ENCODE peak calls at places on chromosomes 13 and 19, in ten cellular contexts. D is GM10248; Y is fibroblast of mammary gland; J is astrocyte of the spinal cord; E is Calu3; K is esophagus squamous epithelium; U is transverse colon; I is CD8-positive, alpha-beta T cell; X is cardiac muscle cell; F is neural progenitor cell. G is an unnamed sample.

GRCh38 chr13:100827489-100828000 is 152.9 kb upstream of the TMTC4 start:
- DNase-seq in D (no peak), Y (peak; percentile 35), J (no peak), E (no peak), K (no peak), U (no peak), I (no peak), X (no peak), F (no peak), G (no peak)

GRCh38 chr13:108226184-108226583 is 8.0 kb downstream of the ABHD13 start:
- DNase-seq in D (no peak), Y (no peak), J (no peak), E (no peak), K (no peak), U (no peak), I (no peak), X (peak; percentile 73), F (no peak), G (no peak)

GRCh38 chr19:897442-898039 is 4.3 kb downstream of the RNU6-9 start:
- DNase-seq in D (no peak), Y (no peak), J (no peak), E (no peak), K (no peak), U (no peak), I (no peak), X (no peak), F (peak; percentile 59), G (no peak)

GRCh38 chr19:16969127-16969526 is 57.5 kb downstream of the CPAMD8 start:
- DNase-seq in D (no peak), Y (peak; percentile 30), J (no peak), E (peak; percentile 7), K (no peak), U (no peak), I (no peak), X (no peak), F (no peak), G (no peak)

GRCh38 chr19:46844067-46844489 is 6.6 kb downstream of the AP2S1 start:
- DNase-seq in D (no peak), Y (peak; percentile 61), J (no peak), E (no peak), K (no peak), U (no peak), I (no peak), X (no peak), F (no peak), G (peak; percentile 17)

GRCh38 chr19:799076-799881 is 2.0 kb downstream of the PTBP1 start:
- DNase-seq in D (no peak), Y (peak; percentile 53), J (peak; percentile 47), E (no peak), K (no peak), U (peak; percentile 37), I (no peak), X (peak; percentile 59), F (peak; percentile 79), G (no peak)

GRCh38 chr19:50924576-50924975 is 13.4 kb upstream of the KLK4 start:
- DNase-seq in D (no peak), Y (no peak), J (no peak), E (no peak), K (no peak), U (no peak), I (no peak), X (no peak), F (no peak), G (no peak)

GRCh38 chr19:38095411-38096308 is 128.4 kb downstream of the DPF1 start:
- DNase-seq in D (peak; percentile 73), Y (peak; percentile 71), J (peak; percentile 71), E (peak; percentile 72), K (no peak), U (peak; percentile 66), I (peak; percentile 69), X (peak; percentile 74), F (peak; percentile 89), G (peak; percentile 83)

GRCh38 chr13:99087954-99088491 is 110.2 kb upstream of the DOCK9 start:
- DNase-seq in D (no peak), Y (no peak), J (no peak), E (no peak), K (no peak), U (peak; percentile 19), I (peak; percentile 62), X (peak; percentile 62), F (peak; percentile 37), G (peak; percentile 77)

GRCh38 chr19:52524086-52524485 is 3.4 kb upstream of the ZNF808 start:
- DNase-seq in D (no peak), Y (no peak), J (no peak), E (no peak), K (no peak), U (no peak), I (no peak), X (no peak), F (no peak), G (no peak)

GRCh38 chr19:52532480-52532879 is 5.0 kb downstream of the ZNF808 start:
- DNase-seq in D (no peak), Y (no peak), J (no peak), E (no peak), K (no peak), U (no peak), I (no peak), X (no peak), F (no peak), G (no peak)

GRCh38 chr19:52527954-52528326 is 472 bp downstream of the ZNF808 start:
- DNase-seq in D (no peak), Y (peak; percentile 2), J (peak; percentile 0), E (no peak), K (no peak), U (peak; percentile 10), I (no peak), X (peak; percentile 23), F (peak; percentile 47), G (peak; percentile 82)

GRCh38 chr19:52522555-52522954 is 4.9 kb upstream of the ZNF808 start:
- DNase-seq in D (no peak), Y (no peak), J (no peak), E (no peak), K (no peak), U (no peak), I (no peak), X (no peak), F (peak; percentile 7), G (no peak)

GRCh38 chr19:52527134-52527953 is at the start of gene ZNF808:
- DNase-seq in D (peak; percentile 89), Y (peak; percentile 91), J (peak; percentile 87), E (no peak), K (peak; percentile 89), U (peak; percentile 99), I (peak; percentile 97), X (peak; percentile 96), F (peak; percentile 96), G (peak; percentile 100)
- TF ChIP-seq CTCF in D (peak; percentile 33), Y (peak; percentile 67), J (peak; percentile 64), E (no peak), K (peak; percentile 77), U (peak; percentile 93), I (peak; percentile 33), X (peak; percentile 74), F (peak; percentile 65), G (peak; percentile 69)

GRCh38 chr13:97588993-97589392 is 155.0 kb downstream of the RAP2A start:
- DNase-seq in D (no peak), Y (no peak), J (no peak), E (no peak), K (no peak), U (no peak), I (no peak), X (no peak), F (no peak), G (no peak)
- TF ChIP-seq CTCF in D (no peak), Y (no peak), J (no peak), E (no peak), K (no peak), U (no peak), I (no peak), X (no peak), F (peak; percentile 19), G (no peak)

GRCh38 chr19:23817519-23817918 is 58.8 kb upstream of the ZNF681 start:
- DNase-seq in D (no peak), Y (peak; percentile 17), J (no peak), E (no peak), K (no peak), U (peak; percentile 28), I (peak; percentile 57), X (peak; percentile 35), F (peak; percentile 25), G (no peak)
- TF ChIP-seq CTCF in D (peak; percentile 45), Y (peak; percentile 38), J (peak; percentile 36), E (no peak), K (peak; percentile 63), U (peak; percentile 37), I (peak; percentile 38), X (peak; percentile 31), F (peak; percentile 35), G (peak; percentile 33)

DNA sequence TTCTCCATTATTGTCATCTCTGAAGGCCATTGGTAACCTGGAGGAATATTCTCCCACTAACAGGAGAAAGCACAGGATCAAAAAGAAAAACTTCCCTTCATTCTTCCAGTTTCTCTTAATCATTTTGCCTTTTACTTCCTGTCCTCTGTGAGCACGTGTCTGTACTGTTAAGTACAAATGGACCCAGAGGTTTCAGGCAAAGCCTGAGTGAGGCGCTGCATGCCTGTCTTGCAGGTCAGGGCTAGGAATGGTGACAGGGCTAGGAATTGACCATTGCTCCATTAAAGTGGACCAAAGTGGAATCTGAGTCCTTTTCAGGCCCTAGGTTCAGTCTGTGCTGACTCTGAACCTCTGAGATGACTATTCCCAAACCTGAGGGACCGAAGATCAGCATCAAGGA is 326.7 kb downstream of the SHISA2 start:
- DNase-seq in D (no peak), Y (no peak), J (no peak), E (no peak), K (no peak), U (no peak), I (no peak), X (no peak), F (peak; percentile 25), G (no peak)
- TF ChIP-seq CTCF in D (no peak), Y (no peak), J (no peak), E (no peak), K (no peak), U (no peak), I (no peak), X (no peak), F (peak; percentile 23), G (no peak)

GRCh38 chr19:6453951-6454565 is 5.5 kb downstream of the SLC25A23 start:
- DNase-seq in D (no peak), Y (no peak), J (no peak), E (no peak), K (no peak), U (no peak), I (no peak), X (no peak), F (no peak), G (no peak)

GRCh38 chr19:6450166-6450565 is 9.4 kb downstream of the SLC25A23 start:
- DNase-seq in D (no peak), Y (no peak), J (no peak), E (no peak), K (no peak), U (no peak), I (no peak), X (no peak), F (no peak), G (no peak)

GRCh38 chr19:6452899-6453298 is 6.7 kb downstream of the SLC25A23 start:
- DNase-seq in D (no peak), Y (no peak), J (no peak), E (no peak), K (no peak), U (no peak), I (no peak), X (no peak), F (no peak), G (no peak)

GRCh38 chr19:6451583-6452222 is 7.9 kb downstream of the SLC25A23 start:
- DNase-seq in D (no peak), Y (no peak), J (no peak), E (no peak), K (no peak), U (no peak), I (no peak), X (no peak), F (no peak), G (no peak)

GRCh38 chr19:6452223-6452614 is 7.4 kb downstream of the SLC25A23 start:
- DNase-seq in D (no peak), Y (no peak), J (no peak), E (no peak), K (no peak), U (no peak), I (no peak), X (no peak), F (no peak), G (no peak)
- TF ChIP-seq CTCF in D (no peak), Y (no peak), J (no peak), E (no peak), K (no peak), U (no peak), I (no peak), X (no peak), F (no peak), G (no peak)